ENCODE peak calls at places on chromosomes 4 and X, in ten cellular contexts. B is thyroid gland; E is stimulated activated CD4-positive, alpha-beta T cell treated with anti-CD3 and anti-CD28 coated beads, Interleukin-1b, Interleukin-23, amount 100 ng/mL, for 1 hour; C is AG08395; U is kidney tubule cell; P is endothelial cell; X is islet precursor cell; D is RPMI8226; O is H4; L is RWPE2. Z is an unnamed sample.

GRCh38 chr4:148515248-148515647 is 73.0 kb upstream of the NR3C2 start:
- DNase-seq in L (no peak), E (no peak), D (no peak), P (no peak), X (no peak), U (peak), C (no peak), B (no peak), O (peak), Z (peak)

GRCh38 chrX:1205681-1206611 is 6.5 kb downstream of the CRLF2 start:
- DNase-seq in P (no peak), E (no peak), U (peak), C (peak), D (peak), O (peak), B (peak), L (peak), X (peak), Z (peak)

GRCh38 chrX:11180571-11180970 is 69.4 kb downstream of the HCCS start:
- DNase-seq in X (no peak), B (no peak), C (no peak), U (peak), O (no peak), D (no peak), L (no peak), E (no peak), P (no peak), Z (no peak)

GRCh38 chr4:129583868-129584267 is 487.9 kb downstream of the C4orf33 start:
- DNase-seq in X (peak), B (no peak), C (no peak), L (no peak), E (no peak), O (peak), U (no peak), P (no peak), D (no peak), Z (no peak)

GRCh38 chrX:46838482-46838857 is 1.6 kb downstream of the RP2 start:
- DNase-seq in B (no peak), L (no peak), C (no peak), E (no peak), U (no peak), P (no peak), X (no peak), O (no peak), D (no peak), Z (no peak)

GRCh38 chrX:1463581-1464281 is 11.0 kb upstream of the ASMTL start:
- DNase-seq in X (peak), L (peak), U (no peak), C (no peak), D (no peak), O (no peak), P (no peak), B (no peak), E (no peak), Z (no peak)

GRCh38 chr4:120517966-120518365 is 404.6 kb downstream of the PRDM5 start:
- DNase-seq in U (peak), D (peak), P (no peak), L (no peak), E (no peak), O (peak), C (peak), B (no peak), X (peak), Z (peak)

GRCh38 chrX:63754141-63754859 is 30.7 kb downstream of the ARHGEF9 start:
- DNase-seq in L (no peak), D (peak), C (no peak), O (peak), P (peak), X (no peak), U (peak), B (peak), E (peak), Z (peak)

GRCh38 chrX:24241822-24242648 is 71.8 kb downstream of the SUPT20HL2 start:
- DNase-seq in D (peak), C (peak), U (peak), E (no peak), O (peak), P (no peak), L (no peak), B (peak), X (no peak), Z (peak)

GRCh38 chr4:40423735-40424134 is 88.6 kb downstream of the CHRNA9 start:
- DNase-seq in L (no peak), D (no peak), X (no peak), E (no peak), C (peak), O (no peak), P (no peak), U (peak), B (no peak), Z (no peak)

GRCh38 chr4:154088741-154089140 is 299.9 kb upstream of the SFRP2 start:
- DNase-seq in L (no peak), D (no peak), O (peak), B (no peak), C (no peak), X (no peak), E (no peak), U (no peak), P (no peak), Z (no peak)

GRCh38 chr4:16820304-16820703 is 78.1 kb downstream of the LDB2 start:
- DNase-seq in O (no peak), L (no peak), X (no peak), U (no peak), D (no peak), E (no peak), B (no peak), C (no peak), P (peak), Z (no peak)

GRCh38 chr4:121034010-121034409 is 38.3 kb downstream of the NDNF start:
- DNase-seq in E (no peak), P (no peak), U (no peak), D (peak), L (no peak), O (peak), B (peak), C (peak), X (no peak), Z (no peak)

GRCh38 chrX:46165411-46165810 is 379.8 kb downstream of the ZNF674 start:
- DNase-seq in X (no peak), O (no peak), P (no peak), B (no peak), U (peak), L (no peak), D (no peak), E (no peak), C (peak), Z (peak)

GRCh38 chrX:101659601-101660063 is at the start of gene ARMCX2:
- DNase-seq in X (peak), O (no peak), P (peak), U (peak), D (no peak), E (no peak), L (no peak), B (peak), C (peak), Z (peak)

GRCh38 chr4:154004028-154004427 is 215.1 kb upstream of the SFRP2 start:
- DNase-seq in O (no peak), X (no peak), L (no peak), C (peak), D (no peak), U (no peak), B (no peak), P (no peak), E (no peak), Z (no peak)

GRCh38 chr4:41525129-41525528 is 12.8 kb upstream of the LIMCH1 start:
- DNase-seq in E (no peak), X (peak), C (no peak), L (no peak), B (no peak), O (peak), U (peak), P (no peak), D (no peak), Z (no peak)

GRCh38 chr4:147924604-147925412 is 192.9 kb downstream of the ARHGAP10 start:
- DNase-seq in E (no peak), L (no peak), U (peak), D (no peak), P (peak), C (peak), B (peak), X (peak), O (peak), Z (peak)

GRCh38 chr4:130985371-130985770 is 1889.4 kb downstream of the C4orf33 start:
- DNase-seq in E (no peak), C (no peak), O (no peak), U (no peak), X (no peak), L (no peak), D (no peak), B (no peak), P (peak), Z (no peak)

GRCh38 chrX:15864629-15865028 is 10.0 kb upstream of the AP1S2 start:
- DNase-seq in L (no peak), P (no peak), B (no peak), D (no peak), C (no peak), E (no peak), X (no peak), O (no peak), U (peak), Z (no peak)

GRCh38 chrX:132875705-132876508 is 82.5 kb downstream of the HS6ST2 start:
- DNase-seq in P (no peak), O (peak), U (no peak), E (no peak), C (no peak), B (no peak), D (no peak), L (no peak), X (no peak), Z (no peak)

GRCh38 chrX:67290489-67291220 is 253.2 kb upstream of the AR start:
- DNase-seq in L (no peak), O (no peak), C (no peak), E (no peak), P (no peak), D (no peak), U (no peak), B (no peak), X (no peak), Z (no peak)

GRCh38 chrX:103157511-103158316 is 57.2 kb upstream of the BEX4 start:
- DNase-seq in P (peak), B (peak), U (peak), D (peak), X (no peak), O (peak), E (no peak), L (no peak), C (peak), Z (peak)

GRCh38 chrX:15167826-15168225 is 102.1 kb downstream of the ASB9 start:
- DNase-seq in U (no peak), B (no peak), C (no peak), D (no peak), E (no peak), O (no peak), X (no peak), P (no peak), L (no peak), Z (no peak)

Z was measured in AG08396.